ENCODE peak calls at places on chromosome 11, in ten cellular contexts. V is cardiac fibroblast, T is mammary epithelial cell, S is tibial artery, M is vagina, X is Calu3, Z is heart left ventricle, U is GM13977, O is kidney epithelial cell, L is choroid plexus epithelial cell. N is an unnamed sample.

GRCh38 chr11:13595166-13595565 is 73.3 kb upstream of the FAR1 start:
- DNase-seq in V (peak), T (no peak), S (no peak), M (no peak), X (no peak), Z (no peak), U (no peak), O (no peak), L (peak), N (no peak)

GRCh38 chr11:74990941-74991340 is 2.2 kb downstream of the NEU3 start:
- DNase-seq in V (no peak), T (no peak), S (no peak), M (no peak), X (no peak), Z (no peak), U (no peak), O (no peak), L (no peak), N (no peak)

GRCh38 chr11:7484645-7485044 is 661 bp upstream of the OLFML1 start:
- DNase-seq in V (no peak), T (no peak), S (no peak), M (no peak), X (no peak), Z (no peak), U (no peak), O (no peak), L (peak), N (no peak)

GRCh38 chr11:123086315-123086714 is 24.4 kb upstream of the HSPA8 start:
- DNase-seq in V (no peak), T (no peak), S (no peak), M (no peak), X (no peak), Z (no peak), U (no peak), O (no peak), L (no peak), N (no peak)

GRCh38 chr11:117232911-117233409 is 489 bp downstream of the RNF214 start:
- DNase-seq in V (no peak), T (no peak), S (no peak), M (no peak), X (no peak), Z (no peak), U (peak), O (no peak), L (no peak), N (peak)

GRCh38 chr11:28835790-28836189 is 727.6 kb downstream of the METTL15 start:
- DNase-seq in V (peak), T (peak), S (no peak), M (no peak), X (peak), Z (no peak), U (no peak), O (peak), L (peak), N (no peak)

GRCh38 chr11:1453611-1454386 is 32.8 kb downstream of the MOB2 start:
- DNase-seq in V (no peak), T (no peak), S (no peak), M (no peak), X (peak), Z (peak), U (peak), O (no peak), L (no peak), N (no peak)

GRCh38 chr11:46334211-46334610 is 13.1 kb upstream of the DGKZ start:
- DNase-seq in V (no peak), T (no peak), S (no peak), M (no peak), X (no peak), Z (no peak), U (no peak), O (no peak), L (no peak), N (no peak)

GRCh38 chr11:18393581-18394299 is 623 bp upstream of the LDHA start:
- DNase-seq in V (no peak), T (no peak), S (no peak), M (no peak), X (no peak), Z (peak), U (peak), O (no peak), L (no peak), N (no peak)

GRCh38 chr11:17780668-17781067 is 46.1 kb downstream of the KCNC1 start:
- DNase-seq in V (no peak), T (no peak), S (no peak), M (no peak), X (no peak), Z (no peak), U (no peak), O (no peak), L (no peak), N (no peak)

GRCh38 chr11:86952933-86953637 is 2.1 kb downstream of the FZD4 start:
- DNase-seq in V (peak), T (no peak), S (no peak), M (no peak), X (no peak), Z (no peak), U (no peak), O (no peak), L (peak), N (no peak)

GRCh38 chr11:64772318-64773018 is 5.9 kb downstream of the SF1 start:
- DNase-seq in V (no peak), T (no peak), S (no peak), M (no peak), X (no peak), Z (no peak), U (peak), O (no peak), L (no peak), N (no peak)

GRCh38 chr11:121029813-121030445 is 6.0 kb downstream of the TBCEL start:
- DNase-seq in V (no peak), T (no peak), S (no peak), M (no peak), X (no peak), Z (no peak), U (no peak), O (no peak), L (no peak), N (no peak)

GRCh38 chr11:126362879-126363655 is 7.6 kb downstream of the ST3GAL4 start:
- DNase-seq in V (no peak), T (no peak), S (peak), M (no peak), X (no peak), Z (no peak), U (no peak), O (no peak), L (no peak), N (no peak)

GRCh38 chr11:103170865-103171264 is 61.6 kb downstream of the DYNC2H1 start:
- DNase-seq in V (peak), T (no peak), S (no peak), M (no peak), X (no peak), Z (no peak), U (no peak), O (no peak), L (peak), N (no peak)

GRCh38 chr11:103773059-103773458 is 263.4 kb upstream of the DDI1 start:
- DNase-seq in V (peak), T (no peak), S (no peak), M (no peak), X (no peak), Z (no peak), U (no peak), O (no peak), L (peak), N (no peak)

GRCh38 chr11:125036933-125037332 is 26.2 kb upstream of the SLC37A2 start:
- DNase-seq in V (peak), T (peak), S (no peak), M (no peak), X (no peak), Z (no peak), U (no peak), O (peak), L (peak), N (no peak)

GRCh38 chr11:59138643-59139042 is 4.0 kb upstream of the FAM111A start:
- DNase-seq in V (no peak), T (no peak), S (no peak), M (no peak), X (no peak), Z (no peak), U (no peak), O (no peak), L (peak), N (no peak)

GRCh38 chr11:96147913-96148312 is 195.1 kb downstream of the MAML2 start:
- DNase-seq in V (no peak), T (peak), S (no peak), M (no peak), X (no peak), Z (no peak), U (no peak), O (no peak), L (no peak), N (no peak)

GRCh38 chr11:34148504-34149165 is 43.2 kb downstream of the NAT10 start:
- DNase-seq in V (no peak), T (no peak), S (no peak), M (no peak), X (no peak), Z (no peak), U (no peak), O (no peak), L (no peak), N (peak)

GRCh38 chr11:79249341-79249993 is 191.4 kb downstream of the TENM4 start:
- DNase-seq in V (peak), T (peak), S (no peak), M (no peak), X (no peak), Z (no peak), U (no peak), O (no peak), L (no peak), N (no peak)

GRCh38 chr11:1226981-1227550 is 4.2 kb downstream of the MUC5B start:
- DNase-seq in V (no peak), T (no peak), S (peak), M (no peak), X (no peak), Z (peak), U (no peak), O (no peak), L (peak), N (peak)

GRCh38 chr11:10410106-10410843 is 44.8 kb upstream of the AMPD3 start:
- DNase-seq in V (no peak), T (no peak), S (no peak), M (no peak), X (no peak), Z (no peak), U (no peak), O (no peak), L (no peak), N (no peak)

GRCh38 chr11:117017456-117017855 is 80.8 kb downstream of the SIK3 start:
- DNase-seq in V (no peak), T (no peak), S (no peak), M (no peak), X (no peak), Z (no peak), U (no peak), O (no peak), L (no peak), N (no peak)

GRCh38 chr11:57616595-57616994 is 19.1 kb downstream of the SERPING1 start:
- DNase-seq in V (no peak), T (no peak), S (no peak), M (no peak), X (no peak), Z (no peak), U (no peak), O (no peak), L (no peak), N (no peak)

GRCh38 chr11:135075740-135076139 is 663.7 kb upstream of the B3GAT1 start:
- DNase-seq in V (peak), T (no peak), S (peak), M (no peak), X (peak), Z (peak), U (no peak), O (no peak), L (peak), N (peak)

DNA sequence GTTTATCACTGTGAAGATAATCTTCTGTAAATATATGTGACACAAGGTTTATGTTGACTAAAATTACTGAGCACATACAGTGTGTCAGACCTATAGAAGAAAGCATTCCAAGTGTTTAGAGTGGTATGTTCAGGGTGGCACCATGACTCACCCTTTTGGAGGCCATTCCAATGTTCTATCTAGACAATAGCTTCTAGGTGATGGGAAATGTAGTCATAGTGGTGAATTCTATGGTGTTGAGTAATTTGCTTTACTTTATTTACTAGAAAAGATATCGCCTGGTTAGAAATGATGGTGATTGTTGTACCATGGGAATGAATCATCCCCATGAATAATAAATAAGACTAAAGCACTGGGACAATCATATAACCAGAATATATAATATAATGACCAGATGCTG is 72.9 kb upstream of the OR4C15 start:
- DNase-seq in V (peak), T (no peak), S (no peak), M (no peak), X (no peak), Z (no peak), U (no peak), O (no peak), L (no peak), N (no peak)
- TF ChIP-seq CTCF in V (no peak), T (no peak), S (no peak), M (no peak), X (no peak), Z (no peak), U (no peak), O (no peak), L (no peak), N (no peak)

GRCh38 chr11:35466058-35466457 is 46.7 kb upstream of the SLC1A2 start:
- DNase-seq in V (no peak), T (no peak), S (no peak), M (no peak), X (no peak), Z (no peak), U (no peak), O (no peak), L (no peak), N (no peak)

GRCh38 chr11:35461917-35462316 is 42.6 kb upstream of the SLC1A2 start:
- DNase-seq in V (no peak), T (no peak), S (no peak), M (no peak), X (no peak), Z (no peak), U (no peak), O (no peak), L (no peak), N (no peak)

GRCh38 chr11:35458846-35459245 is 39.5 kb upstream of the SLC1A2 start:
- DNase-seq in V (no peak), T (no peak), S (no peak), M (no peak), X (no peak), Z (no peak), U (no peak), O (no peak), L (peak), N (no peak)

GRCh38 chr11:35463211-35463810 is 44.0 kb upstream of the SLC1A2 start:
- DNase-seq in V (no peak), T (no peak), S (no peak), M (no peak), X (no peak), Z (no peak), U (no peak), O (no peak), L (no peak), N (no peak)

DNA sequence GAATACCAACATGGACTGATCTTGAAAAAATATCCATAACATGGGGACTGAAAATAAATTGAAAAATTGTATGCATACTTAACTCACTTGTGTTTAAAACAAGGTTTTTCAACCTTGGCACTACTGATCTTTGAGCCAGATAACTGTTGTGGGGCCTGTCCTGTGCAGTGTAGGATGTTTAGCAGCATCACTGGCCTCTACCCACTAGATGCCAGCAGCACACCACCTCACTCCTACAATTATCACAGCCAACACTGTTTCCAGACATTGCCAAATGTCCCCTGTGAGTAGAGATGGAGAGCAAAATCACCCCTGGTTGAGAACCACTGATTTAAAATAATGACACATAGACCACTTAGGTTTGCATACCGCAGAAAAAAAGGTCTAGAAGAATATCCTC is 45.0 kb upstream of the SLC1A2 start:
- DNase-seq in V (no peak), T (peak), S (no peak), M (no peak), X (no peak), Z (no peak), U (no peak), O (no peak), L (no peak), N (no peak)
- TF ChIP-seq CTCF in V (peak), T (peak), S (no peak), M (no peak), X (no peak), Z (no peak), U (no peak), O (peak), L (peak), N (no peak)

GRCh38 chr11:66864924-66865697 is 8.2 kb downstream of the LRFN4 start:
- DNase-seq in V (no peak), T (no peak), S (no peak), M (no peak), X (no peak), Z (peak), U (no peak), O (no peak), L (no peak), N (peak)
- TF ChIP-seq CTCF in V (no peak), T (no peak), S (no peak), M (no peak), X (no peak), Z (no peak), U (no peak), O (no peak), L (peak), N (no peak)

GRCh38 chr11:45017329-45017728 is 66.6 kb upstream of the TP53I11 start:
- DNase-seq in V (no peak), T (no peak), S (no peak), M (no peak), X (no peak), Z (no peak), U (no peak), O (no peak), L (no peak), N (no peak)
- TF ChIP-seq CTCF in V (peak), T (no peak), S (no peak), M (no peak), X (no peak), Z (no peak), U (no peak), O (peak), L (peak), N (peak)

DNA sequence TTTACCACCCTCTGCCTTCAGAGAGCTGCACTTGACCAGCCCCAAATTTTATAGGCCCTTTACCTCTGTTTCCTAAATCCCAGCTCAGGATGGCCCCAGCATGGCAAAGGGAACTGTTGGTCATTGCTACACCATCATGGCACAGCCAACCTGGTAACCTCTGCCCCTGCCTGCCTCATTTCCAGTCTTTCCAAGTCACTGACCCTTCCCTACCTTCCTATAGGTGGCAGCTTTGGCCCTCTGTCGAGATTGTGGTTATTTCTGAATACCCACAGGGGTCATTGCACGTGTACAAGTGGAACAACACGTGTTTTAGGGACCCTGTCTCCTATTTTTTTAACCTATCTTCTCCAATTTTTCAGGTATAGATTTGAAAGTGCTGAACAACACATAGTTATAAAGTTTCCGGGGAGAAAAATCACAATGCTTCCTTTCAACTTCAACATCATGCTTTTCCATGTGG is 2.8 kb downstream of the GALNT18 start:
- DNase-seq in V (no peak), T (no peak), S (no peak), M (no peak), X (peak), Z (no peak), U (no peak), O (no peak), L (no peak), N (no peak)
- TF ChIP-seq CTCF in V (no peak), T (peak), S (peak), M (no peak), X (no peak), Z (peak), U (no peak), O (peak), L (no peak), N (no peak)

DNA sequence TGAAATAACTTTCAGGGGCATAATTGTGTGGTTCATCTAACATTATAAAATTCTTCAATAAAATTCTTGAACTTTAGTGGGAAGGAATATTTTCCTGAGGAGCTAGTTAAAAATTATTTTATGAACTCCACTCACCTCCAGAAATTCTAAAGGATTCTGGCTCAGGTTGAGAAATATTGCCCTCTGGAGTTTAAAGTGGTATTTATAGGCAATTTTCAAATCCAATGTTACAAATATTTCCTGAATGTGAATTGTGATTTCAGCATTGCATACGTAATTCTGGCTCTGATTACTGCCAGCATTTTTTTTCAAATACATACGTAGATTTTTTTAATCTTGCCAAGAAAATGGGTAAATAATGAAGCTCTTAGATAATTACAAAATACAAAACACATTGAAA is 598.2 kb upstream of the ANO3 start:
- DNase-seq in V (peak), T (no peak), S (no peak), M (no peak), X (no peak), Z (no peak), U (no peak), O (no peak), L (peak), N (no peak)
- TF ChIP-seq CTCF in V (no peak), T (peak), S (no peak), M (no peak), X (no peak), Z (peak), U (no peak), O (peak), L (peak), N (no peak)

GRCh38 chr11:44138286-44138685 is 42.8 kb downstream of the EXT2 start:
- DNase-seq in V (peak), T (no peak), S (no peak), M (no peak), X (no peak), Z (no peak), U (no peak), O (no peak), L (peak), N (no peak)
- TF ChIP-seq CTCF in V (no peak), T (no peak), S (no peak), M (no peak), X (no peak), Z (no peak), U (no peak), O (no peak), L (no peak), N (no peak)

DNA sequence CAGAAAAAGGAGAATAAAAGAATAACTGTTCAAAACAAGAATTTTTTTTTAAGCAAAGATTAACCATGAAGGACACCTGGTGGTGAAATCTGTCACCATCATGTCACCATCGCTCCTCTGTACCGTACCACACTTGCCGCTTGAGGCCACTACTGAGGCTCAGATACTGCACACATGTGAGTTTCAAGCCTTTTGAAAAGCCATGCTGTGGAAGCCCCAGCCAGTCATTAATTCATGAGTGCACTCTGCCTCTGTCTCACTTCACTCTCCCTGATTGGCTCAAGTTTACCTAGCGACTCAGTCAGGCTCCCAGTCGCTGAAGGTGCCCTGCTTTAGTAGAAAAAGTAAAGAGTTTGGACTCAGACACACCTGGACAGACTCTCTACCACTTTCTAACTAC is 6.6 kb upstream of the MS4A12 start:
- DNase-seq in V (peak), T (no peak), S (no peak), M (no peak), X (peak), Z (no peak), U (peak), O (no peak), L (no peak), N (peak)
- TF ChIP-seq CTCF in V (no peak), T (no peak), S (no peak), M (no peak), X (peak), Z (peak), U (peak), O (peak), L (no peak), N (peak)

N was measured in glutamatergic neuron.